ENCODE peak calls at places on chromosome 1, in four cellular contexts. E, M, X and R are unnamed samples.

GRCh38 chr1:9413143-9413876 is 120.6 kb downstream of the SPSB1 start:
- DNase-seq in E (peak), M (no peak), X (peak), R (peak)

GRCh38 chr1:84253041-84253440 is 48.5 kb upstream of the SAMD13 start:
- DNase-seq in E (no peak), M (no peak), X (peak), R (no peak)

GRCh38 chr1:174160109-174160473 is 771 bp downstream of the RABGAP1L start:
- DNase-seq in E (no peak), M (no peak), X (no peak), R (peak)

GRCh38 chr1:85998105-85998504 is 158.5 kb downstream of the COL24A1 start:
- DNase-seq in E (no peak), M (no peak), X (no peak), R (no peak)

GRCh38 chr1:25109527-25109926 is 122.8 kb downstream of the SYF2 start:
- DNase-seq in E (no peak), M (no peak), X (no peak), R (no peak)

GRCh38 chr1:218660678-218661053 is 315.5 kb downstream of the TGFB2 start:
- DNase-seq in E (peak), M (no peak), X (peak), R (peak)

GRCh38 chr1:111471012-111471411 is 2.8 kb upstream of the C1orf162 start:
- DNase-seq in E (no peak), M (no peak), X (no peak), R (no peak)

GRCh38 chr1:210635108-210635507 is 306.4 kb downstream of the HHAT start:
- DNase-seq in E (no peak), M (no peak), X (no peak), R (no peak)

GRCh38 chr1:117930484-117930883 is 945 bp downstream of the WDR3 start:
- DNase-seq in E (no peak), M (no peak), X (peak), R (peak)

GRCh38 chr1:201676061-201676644 is 137.2 kb downstream of the NAV1 start:
- DNase-seq in E (no peak), M (no peak), X (peak), R (peak)

GRCh38 chr1:40966411-40966810 is 13.1 kb upstream of the CTPS1 start:
- DNase-seq in E (no peak), M (no peak), X (no peak), R (no peak)

GRCh38 chr1:181314959-181315358 is 168.4 kb upstream of the CACNA1E start:
- DNase-seq in E (no peak), M (no peak), X (no peak), R (no peak)